ENCODE peak calls at places on chromosomes 1 and 21, in eight cellular contexts. D is right lobe of liver, T is esophagus muscularis mucosa, Z is H1, F is body of pancreas, Y is gastrocnemius medialis, W is prostate gland, G is breast epithelium. R is an unnamed sample.

GRCh38 chr1:6124746-6125365 is 55.3 kb downstream of the CHD5 start:
- DNase-seq in T (no peak), F (peak; percentile 5), Z (no peak), G (no peak), D (no peak), Y (no peak), W (no peak), R (no peak)

GRCh38 chr21:36065497-36066036 is 4.3 kb upstream of the CBR1 start:
- DNase-seq in Y (no peak), D (no peak), G (no peak), T (no peak), W (no peak), F (peak; percentile 57), Z (no peak), R (no peak)

GRCh38 chr1:206892351-206892984 is 4.8 kb upstream of the IL24 start:
- DNase-seq in Z (no peak), F (no peak), D (no peak), T (no peak), W (no peak), Y (no peak), G (no peak), R (no peak)

GRCh38 chr1:145696630-145696960 is 10.6 kb downstream of the PDZK1 start:
- DNase-seq in T (no peak), F (no peak), Y (no peak), G (no peak), D (no peak), W (no peak), Z (no peak), R (peak; percentile 13)

GRCh38 chr1:9302745-9303524 is 10.2 kb downstream of the SPSB1 start:
- DNase-seq in G (no peak), Z (no peak), D (no peak), W (peak; percentile 61), F (peak; percentile 45), Y (no peak), T (no peak), R (no peak)

GRCh38 chr1:164699815-164700491 is 141.0 kb downstream of the PBX1 start:
- DNase-seq in T (no peak), Z (no peak), F (peak; percentile 38), D (no peak), G (no peak), W (no peak), Y (peak; percentile 84), R (no peak)

GRCh38 chr1:12636098-12636950 is 7.6 kb upstream of the AADACL4 start:
- DNase-seq in Z (peak; percentile 61), Y (no peak), W (no peak), D (no peak), F (peak; percentile 44), G (no peak), T (no peak), R (no peak)

GRCh38 chr1:15039017-15039648 is 114.4 kb upstream of the TMEM51 start:
- DNase-seq in T (no peak), F (no peak), D (no peak), G (no peak), Z (no peak), Y (no peak), W (no peak), R (no peak)

GRCh38 chr1:109864063-109864822 is 46.4 kb upstream of the CSF1 start:
- DNase-seq in Z (no peak), W (no peak), G (no peak), T (no peak), Y (no peak), F (no peak), D (no peak), R (no peak)

GRCh38 chr1:182126272-182126800 is 64.8 kb upstream of the ZNF648 start:
- DNase-seq in W (no peak), F (no peak), T (no peak), D (no peak), G (no peak), Y (no peak), Z (no peak), R (no peak)

DNA sequence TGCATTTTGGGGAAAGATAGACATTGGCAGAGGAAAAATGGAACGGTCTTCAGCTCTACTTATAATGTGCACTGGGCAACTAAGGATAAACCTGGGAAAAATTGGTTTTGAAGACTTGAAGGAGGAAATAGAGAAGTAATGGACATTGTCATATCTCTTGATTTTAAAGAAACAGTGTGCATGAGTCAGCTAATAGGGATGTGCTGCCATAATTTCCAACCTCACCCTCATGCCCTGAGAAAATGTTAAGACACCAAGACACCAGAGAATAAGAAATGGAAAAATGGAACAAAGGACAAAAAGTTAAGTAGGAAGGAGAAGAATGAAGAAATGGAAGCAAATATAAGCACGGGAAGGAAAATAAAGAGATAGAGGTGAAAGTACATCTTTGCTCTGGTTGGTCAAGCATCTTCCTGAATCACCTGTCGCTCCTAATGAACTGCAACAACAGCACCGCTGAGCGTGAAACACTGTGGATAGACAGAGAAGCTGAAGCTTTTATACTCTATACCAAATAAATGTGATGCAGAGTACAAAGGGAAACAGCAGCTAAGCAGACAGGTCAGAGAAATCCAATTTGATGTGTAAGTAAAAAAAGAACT is 5.3 kb downstream of the UBR4 start:
- DNase-seq in F (no peak), D (no peak), W (no peak), T (no peak), Z (no peak), Y (no peak), G (no peak), R (no peak)
- TF ChIP-seq POLR2A in F (no peak), D (no peak), W (no peak), T (no peak), Z (no peak), Y (no peak), G (no peak), R (no peak)

GRCh38 chr21:43789276-43790052 is at the start of gene RRP1:
- DNase-seq in F (peak; percentile 91), D (peak; percentile 93), Z (peak; percentile 99), Y (peak; percentile 75), W (peak; percentile 84), T (peak; percentile 96), G (peak; percentile 87), R (peak; percentile 97)
- TF ChIP-seq POLR2A in F (peak; percentile 51), D (peak; percentile 73), Z (peak; percentile 90), Y (peak; percentile 88), W (peak; percentile 76), T (no peak), G (peak; percentile 12), R (no peak)

GRCh38 chr1:73778511-73778910 is 419.5 kb downstream of the LRRIQ3 start:
- DNase-seq in F (no peak), Y (no peak), G (no peak), Z (no peak), D (no peak), W (no peak), T (no peak), R (no peak)
- TF ChIP-seq POLR2A in F (no peak), Y (no peak), G (no peak), Z (no peak), D (no peak), W (no peak), T (no peak), R (no peak)

GRCh38 chr1:209784276-209785169 is at the start of gene C1orf74:
- DNase-seq in G (peak; percentile 99), D (peak; percentile 99), W (peak; percentile 98), T (peak; percentile 100), F (peak; percentile 99), Z (peak; percentile 100), Y (peak; percentile 94), R (peak; percentile 100)

GRCh38 chr1:209785592-209785991 is 1.2 kb upstream of the C1orf74 start:
- DNase-seq in T (no peak), Y (no peak), D (no peak), W (peak; percentile 59), F (no peak), G (no peak), Z (no peak), R (no peak)

GRCh38 chr1:209787551-209787950 is 3.2 kb upstream of the C1orf74 start:
- DNase-seq in W (peak; percentile 92), F (peak; percentile 78), G (no peak), T (no peak), Z (no peak), D (no peak), Y (no peak), R (peak; percentile 57)

GRCh38 chr1:209780276-209780675 is 4.1 kb downstream of the C1orf74 start:
- DNase-seq in G (no peak), Y (no peak), W (no peak), F (no peak), D (no peak), T (no peak), Z (no peak), R (no peak)

GRCh38 chr1:209783338-209783737 is 1.0 kb downstream of the C1orf74 start:
- DNase-seq in W (no peak), T (no peak), Y (no peak), G (no peak), F (no peak), Z (no peak), D (no peak), R (no peak)
- TF ChIP-seq POLR2A in W (no peak), T (no peak), Y (no peak), G (no peak), F (no peak), Z (peak; percentile 29), D (no peak), R (no peak)

GRCh38 chr1:27604579-27605299 is 795 bp upstream of the AHDC1 start:
- DNase-seq in F (no peak), Z (peak; percentile 77), D (no peak), G (no peak), Y (no peak), T (no peak), W (no peak), R (no peak)

GRCh38 chr1:27605300-27605766 is 1.4 kb upstream of the AHDC1 start:
- DNase-seq in D (no peak), F (no peak), Z (no peak), Y (no peak), T (no peak), W (no peak), G (no peak), R (no peak)

GRCh38 chr1:27602510-27603319 is 1.2 kb downstream of the AHDC1 start:
- DNase-seq in D (peak; percentile 74), W (peak; percentile 59), G (peak; percentile 72), T (no peak), Z (peak; percentile 73), F (peak; percentile 76), Y (peak; percentile 51), R (peak; percentile 92)

GRCh38 chr1:27603320-27603961 is 503 bp downstream of the AHDC1 start:
- DNase-seq in Y (no peak), T (no peak), F (peak; percentile 48), D (peak; percentile 49), Z (peak; percentile 65), G (no peak), W (peak; percentile 26), R (peak; percentile 93)

GRCh38 chr1:27603962-27604578 is at the start of gene AHDC1:
- DNase-seq in W (peak; percentile 94), D (peak; percentile 95), T (peak; percentile 97), G (peak; percentile 94), Y (peak; percentile 89), F (peak; percentile 93), Z (peak; percentile 97), R (peak; percentile 91)
- TF ChIP-seq POLR2A in W (peak; percentile 95), D (peak; percentile 89), T (peak; percentile 92), G (peak; percentile 75), Y (peak; percentile 97), F (peak; percentile 89), Z (peak; percentile 68), R (no peak)

DNA sequence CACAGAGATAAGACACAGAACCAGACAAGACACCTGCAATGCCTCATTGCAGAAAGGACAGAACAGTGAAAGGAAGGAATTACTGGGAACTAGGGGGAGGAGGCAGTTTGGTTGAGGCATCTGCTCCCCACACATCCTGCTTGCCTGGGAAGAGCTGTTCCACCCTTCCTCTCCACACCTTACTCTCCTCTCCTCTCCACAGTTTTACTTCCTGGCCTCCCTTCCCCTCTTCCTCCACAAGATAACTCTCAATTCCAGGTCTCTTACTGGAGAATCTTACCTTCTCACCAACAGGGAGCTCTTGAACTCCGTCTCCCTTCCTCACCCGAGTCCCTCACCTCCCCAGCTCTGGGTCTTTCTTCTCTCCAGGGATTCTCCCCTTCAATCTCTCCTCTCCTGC is 2.1 kb downstream of the ELOVL1 start:
- DNase-seq in T (no peak), G (no peak), F (no peak), D (no peak), W (no peak), Y (no peak), Z (no peak), R (no peak)
- TF ChIP-seq POLR2A in T (no peak), G (no peak), F (no peak), D (no peak), W (no peak), Y (no peak), Z (no peak), R (no peak)